ENCODE peak calls at places on chromosomes 2 and 18, in seven cellular contexts. One of them, this sample, is unnamed.

GRCh38 chr2:105502625-105503334 is 103.9 kb upstream of the FHL2 start:
- DNase-seq in AG08396: no peak
- DNase-seq in effector CD4-positive, alpha-beta T cell: no peak
- DNase-seq in heart left ventricle: no peak
- DNase-seq in fibroblast of lung: peak; percentile 61
- DNase-seq in body of pancreas: no peak
- DNase-seq in stimulated activated CD8-positive, alpha-beta memory T cell treated with anti-CD3 and anti-CD28 coated beads, Interleukin-2, amount 100 ng/mL, for 1 hour: no peak
- DNase-seq in this sample: no peak

GRCh38 chr2:64770781-64771334 is 117.1 kb upstream of the SERTAD2 start:
- DNase-seq in AG08396: peak; percentile 80
- DNase-seq in effector CD4-positive, alpha-beta T cell: no peak
- DNase-seq in heart left ventricle: peak; percentile 36
- DNase-seq in fibroblast of lung: peak; percentile 94
- DNase-seq in body of pancreas: no peak
- DNase-seq in stimulated activated CD8-positive, alpha-beta memory T cell treated with anti-CD3 and anti-CD28 coated beads, Interleukin-2, amount 100 ng/mL, for 1 hour: no peak
- DNase-seq in this sample: no peak

GRCh38 chr2:235534608-235535422 is 41.0 kb downstream of the AGAP1 start:
- DNase-seq in AG08396: no peak
- DNase-seq in effector CD4-positive, alpha-beta T cell: no peak
- DNase-seq in heart left ventricle: no peak
- DNase-seq in fibroblast of lung: no peak
- DNase-seq in body of pancreas: no peak
- DNase-seq in stimulated activated CD8-positive, alpha-beta memory T cell treated with anti-CD3 and anti-CD28 coated beads, Interleukin-2, amount 100 ng/mL, for 1 hour: no peak
- DNase-seq in this sample: no peak

GRCh38 chr2:85355521-85355920 is 952 bp downstream of the ELMOD3 start:
- DNase-seq in AG08396: no peak
- DNase-seq in effector CD4-positive, alpha-beta T cell: no peak
- DNase-seq in heart left ventricle: no peak
- DNase-seq in fibroblast of lung: no peak
- DNase-seq in body of pancreas: no peak
- DNase-seq in stimulated activated CD8-positive, alpha-beta memory T cell treated with anti-CD3 and anti-CD28 coated beads, Interleukin-2, amount 100 ng/mL, for 1 hour: no peak
- DNase-seq in this sample: no peak

GRCh38 chr2:100793982-100794381 is 26.0 kb upstream of the NPAS2 start:
- DNase-seq in AG08396: no peak
- DNase-seq in effector CD4-positive, alpha-beta T cell: no peak
- DNase-seq in heart left ventricle: no peak
- DNase-seq in fibroblast of lung: no peak
- DNase-seq in body of pancreas: no peak
- DNase-seq in stimulated activated CD8-positive, alpha-beta memory T cell treated with anti-CD3 and anti-CD28 coated beads, Interleukin-2, amount 100 ng/mL, for 1 hour: no peak
- DNase-seq in this sample: no peak

GRCh38 chr2:11079131-11079824 is 76.0 kb upstream of the SLC66A3 start:
- DNase-seq in AG08396: no peak
- DNase-seq in effector CD4-positive, alpha-beta T cell: no peak
- DNase-seq in heart left ventricle: no peak
- DNase-seq in fibroblast of lung: no peak
- DNase-seq in body of pancreas: no peak
- DNase-seq in stimulated activated CD8-positive, alpha-beta memory T cell treated with anti-CD3 and anti-CD28 coated beads, Interleukin-2, amount 100 ng/mL, for 1 hour: no peak
- DNase-seq in this sample: no peak

GRCh38 chr2:54534191-54534590 is 78.1 kb downstream of the SPTBN1 start:
- DNase-seq in AG08396: no peak
- DNase-seq in effector CD4-positive, alpha-beta T cell: no peak
- DNase-seq in heart left ventricle: no peak
- DNase-seq in fibroblast of lung: no peak
- DNase-seq in body of pancreas: no peak
- DNase-seq in stimulated activated CD8-positive, alpha-beta memory T cell treated with anti-CD3 and anti-CD28 coated beads, Interleukin-2, amount 100 ng/mL, for 1 hour: no peak
- DNase-seq in this sample: no peak

GRCh38 chr2:48712151-48712550 is 43.4 kb downstream of the LHCGR start:
- DNase-seq in AG08396: no peak
- DNase-seq in effector CD4-positive, alpha-beta T cell: no peak
- DNase-seq in heart left ventricle: no peak
- DNase-seq in fibroblast of lung: no peak
- DNase-seq in body of pancreas: no peak
- DNase-seq in stimulated activated CD8-positive, alpha-beta memory T cell treated with anti-CD3 and anti-CD28 coated beads, Interleukin-2, amount 100 ng/mL, for 1 hour: no peak
- DNase-seq in this sample: no peak

GRCh38 chr18:8794133-8794986 is 89.0 kb downstream of the MTCL1 start:
- DNase-seq in AG08396: no peak
- DNase-seq in effector CD4-positive, alpha-beta T cell: no peak
- DNase-seq in heart left ventricle: no peak
- DNase-seq in fibroblast of lung: peak; percentile 97
- DNase-seq in body of pancreas: no peak
- DNase-seq in stimulated activated CD8-positive, alpha-beta memory T cell treated with anti-CD3 and anti-CD28 coated beads, Interleukin-2, amount 100 ng/mL, for 1 hour: no peak
- DNase-seq in this sample: no peak

GRCh38 chr18:41266616-41267015 is 688.4 kb upstream of the PIK3C3 start:
- DNase-seq in AG08396: no peak
- DNase-seq in effector CD4-positive, alpha-beta T cell: no peak
- DNase-seq in heart left ventricle: no peak
- DNase-seq in fibroblast of lung: peak; percentile 82
- DNase-seq in body of pancreas: no peak
- DNase-seq in stimulated activated CD8-positive, alpha-beta memory T cell treated with anti-CD3 and anti-CD28 coated beads, Interleukin-2, amount 100 ng/mL, for 1 hour: no peak
- DNase-seq in this sample: no peak

GRCh38 chr2:7725132-7725849 is 808.1 kb downstream of the RNF144A start:
- DNase-seq in AG08396: peak; percentile 10
- DNase-seq in effector CD4-positive, alpha-beta T cell: no peak
- DNase-seq in heart left ventricle: no peak
- DNase-seq in fibroblast of lung: no peak
- DNase-seq in body of pancreas: no peak
- DNase-seq in stimulated activated CD8-positive, alpha-beta memory T cell treated with anti-CD3 and anti-CD28 coated beads, Interleukin-2, amount 100 ng/mL, for 1 hour: no peak
- DNase-seq in this sample: no peak

GRCh38 chr2:178114462-178114861 is 2.2 kb downstream of the RBM45 start:
- DNase-seq in AG08396: no peak
- DNase-seq in effector CD4-positive, alpha-beta T cell: no peak
- DNase-seq in heart left ventricle: no peak
- DNase-seq in fibroblast of lung: no peak
- DNase-seq in body of pancreas: no peak
- DNase-seq in stimulated activated CD8-positive, alpha-beta memory T cell treated with anti-CD3 and anti-CD28 coated beads, Interleukin-2, amount 100 ng/mL, for 1 hour: no peak
- DNase-seq in this sample: no peak

GRCh38 chr18:23380001-23380550 is 73.0 kb upstream of the RIOK3 start:
- DNase-seq in AG08396: no peak
- DNase-seq in effector CD4-positive, alpha-beta T cell: no peak
- DNase-seq in heart left ventricle: no peak
- DNase-seq in fibroblast of lung: peak; percentile 94
- DNase-seq in body of pancreas: no peak
- DNase-seq in stimulated activated CD8-positive, alpha-beta memory T cell treated with anti-CD3 and anti-CD28 coated beads, Interleukin-2, amount 100 ng/mL, for 1 hour: no peak
- DNase-seq in this sample: no peak

GRCh38 chr2:241559489-241560180 is 1.1 kb downstream of the BOK start:
- DNase-seq in AG08396: peak; percentile 76
- DNase-seq in effector CD4-positive, alpha-beta T cell: no peak
- DNase-seq in heart left ventricle: no peak
- DNase-seq in fibroblast of lung: peak; percentile 59
- DNase-seq in body of pancreas: peak; percentile 38
- DNase-seq in stimulated activated CD8-positive, alpha-beta memory T cell treated with anti-CD3 and anti-CD28 coated beads, Interleukin-2, amount 100 ng/mL, for 1 hour: no peak
- DNase-seq in this sample: no peak

GRCh38 chr2:231197741-231198290 is 615 bp upstream of the ARMC9 start:
- DNase-seq in AG08396: no peak
- DNase-seq in effector CD4-positive, alpha-beta T cell: no peak
- DNase-seq in heart left ventricle: no peak
- DNase-seq in fibroblast of lung: no peak
- DNase-seq in body of pancreas: no peak
- DNase-seq in stimulated activated CD8-positive, alpha-beta memory T cell treated with anti-CD3 and anti-CD28 coated beads, Interleukin-2, amount 100 ng/mL, for 1 hour: no peak
- DNase-seq in this sample: no peak

GRCh38 chr18:47929681-47930085 is 776 bp downstream of the SMAD2 start:
- DNase-seq in AG08396: no peak
- DNase-seq in effector CD4-positive, alpha-beta T cell: no peak
- DNase-seq in heart left ventricle: no peak
- DNase-seq in fibroblast of lung: no peak
- DNase-seq in body of pancreas: no peak
- DNase-seq in stimulated activated CD8-positive, alpha-beta memory T cell treated with anti-CD3 and anti-CD28 coated beads, Interleukin-2, amount 100 ng/mL, for 1 hour: no peak
- DNase-seq in this sample: no peak

GRCh38 chr18:3037423-3037915 is 24.5 kb upstream of the LPIN2 start:
- DNase-seq in AG08396: peak; percentile 77
- DNase-seq in effector CD4-positive, alpha-beta T cell: no peak
- DNase-seq in heart left ventricle: no peak
- DNase-seq in fibroblast of lung: peak; percentile 68
- DNase-seq in body of pancreas: peak; percentile 61
- DNase-seq in stimulated activated CD8-positive, alpha-beta memory T cell treated with anti-CD3 and anti-CD28 coated beads, Interleukin-2, amount 100 ng/mL, for 1 hour: no peak
- DNase-seq in this sample: no peak

GRCh38 chr2:134623046-134623445 is 95.8 kb downstream of the TMEM163 start:
- DNase-seq in AG08396: no peak
- DNase-seq in effector CD4-positive, alpha-beta T cell: no peak
- DNase-seq in heart left ventricle: no peak
- DNase-seq in fibroblast of lung: no peak
- DNase-seq in body of pancreas: no peak
- DNase-seq in stimulated activated CD8-positive, alpha-beta memory T cell treated with anti-CD3 and anti-CD28 coated beads, Interleukin-2, amount 100 ng/mL, for 1 hour: no peak
- DNase-seq in this sample: no peak

GRCh38 chr2:199973703-199974102 is 18.3 kb downstream of the MAIP1 start:
- DNase-seq in AG08396: peak; percentile 33
- DNase-seq in effector CD4-positive, alpha-beta T cell: no peak
- DNase-seq in heart left ventricle: no peak
- DNase-seq in fibroblast of lung: peak; percentile 51
- DNase-seq in body of pancreas: no peak
- DNase-seq in stimulated activated CD8-positive, alpha-beta memory T cell treated with anti-CD3 and anti-CD28 coated beads, Interleukin-2, amount 100 ng/mL, for 1 hour: no peak
- DNase-seq in this sample: no peak

GRCh38 chr2:96423281-96423680 is 81.9 kb downstream of the NEURL3 start:
- DNase-seq in AG08396: no peak
- DNase-seq in effector CD4-positive, alpha-beta T cell: no peak
- DNase-seq in heart left ventricle: no peak
- DNase-seq in fibroblast of lung: peak; percentile 26
- DNase-seq in body of pancreas: no peak
- DNase-seq in stimulated activated CD8-positive, alpha-beta memory T cell treated with anti-CD3 and anti-CD28 coated beads, Interleukin-2, amount 100 ng/mL, for 1 hour: no peak
- DNase-seq in this sample: no peak

GRCh38 chr2:212903413-212903812 is 248.0 kb downstream of the IKZF2 start:
- DNase-seq in AG08396: no peak
- DNase-seq in effector CD4-positive, alpha-beta T cell: no peak
- DNase-seq in heart left ventricle: no peak
- DNase-seq in fibroblast of lung: no peak
- DNase-seq in body of pancreas: no peak
- DNase-seq in stimulated activated CD8-positive, alpha-beta memory T cell treated with anti-CD3 and anti-CD28 coated beads, Interleukin-2, amount 100 ng/mL, for 1 hour: no peak
- DNase-seq in this sample: no peak

GRCh38 chr2:112579280-112579679 is 5.1 kb upstream of the CHCHD5 start:
- DNase-seq in AG08396: peak; percentile 16
- DNase-seq in effector CD4-positive, alpha-beta T cell: no peak
- DNase-seq in heart left ventricle: no peak
- DNase-seq in fibroblast of lung: peak; percentile 88
- DNase-seq in body of pancreas: no peak
- DNase-seq in stimulated activated CD8-positive, alpha-beta memory T cell treated with anti-CD3 and anti-CD28 coated beads, Interleukin-2, amount 100 ng/mL, for 1 hour: no peak
- DNase-seq in this sample: no peak

GRCh38 chr2:15159751-15160177 is 401.4 kb downstream of the NBAS start:
- DNase-seq in AG08396: peak; percentile 20
- DNase-seq in effector CD4-positive, alpha-beta T cell: no peak
- DNase-seq in heart left ventricle: no peak
- DNase-seq in fibroblast of lung: peak; percentile 63
- DNase-seq in body of pancreas: no peak
- DNase-seq in stimulated activated CD8-positive, alpha-beta memory T cell treated with anti-CD3 and anti-CD28 coated beads, Interleukin-2, amount 100 ng/mL, for 1 hour: no peak
- DNase-seq in this sample: no peak

GRCh38 chr2:83742117-83742782 is 716.8 kb downstream of the SUCLG1 start:
- DNase-seq in AG08396: no peak
- DNase-seq in effector CD4-positive, alpha-beta T cell: no peak
- DNase-seq in heart left ventricle: no peak
- DNase-seq in fibroblast of lung: peak; percentile 0
- DNase-seq in body of pancreas: peak; percentile 13
- DNase-seq in stimulated activated CD8-positive, alpha-beta memory T cell treated with anti-CD3 and anti-CD28 coated beads, Interleukin-2, amount 100 ng/mL, for 1 hour: no peak
- DNase-seq in this sample: no peak

GRCh38 chr2:197369228-197369945 is 58.8 kb upstream of the ANKRD44 start:
- DNase-seq in AG08396: no peak
- DNase-seq in effector CD4-positive, alpha-beta T cell: no peak
- DNase-seq in heart left ventricle: no peak
- DNase-seq in fibroblast of lung: peak; percentile 36
- DNase-seq in body of pancreas: no peak
- DNase-seq in stimulated activated CD8-positive, alpha-beta memory T cell treated with anti-CD3 and anti-CD28 coated beads, Interleukin-2, amount 100 ng/mL, for 1 hour: no peak
- DNase-seq in this sample: no peak

GRCh38 chr18:53752968-53753367 is 471.5 kb downstream of the MBD2 start:
- DNase-seq in AG08396: no peak
- DNase-seq in effector CD4-positive, alpha-beta T cell: no peak
- DNase-seq in heart left ventricle: no peak
- DNase-seq in fibroblast of lung: no peak
- DNase-seq in body of pancreas: no peak
- DNase-seq in stimulated activated CD8-positive, alpha-beta memory T cell treated with anti-CD3 and anti-CD28 coated beads, Interleukin-2, amount 100 ng/mL, for 1 hour: no peak
- DNase-seq in this sample: no peak

GRCh38 chr2:128754246-128754724 is 435.6 kb upstream of the HS6ST1 start:
- DNase-seq in AG08396: no peak
- DNase-seq in effector CD4-positive, alpha-beta T cell: no peak
- DNase-seq in heart left ventricle: no peak
- DNase-seq in fibroblast of lung: peak; percentile 22
- DNase-seq in body of pancreas: no peak
- DNase-seq in stimulated activated CD8-positive, alpha-beta memory T cell treated with anti-CD3 and anti-CD28 coated beads, Interleukin-2, amount 100 ng/mL, for 1 hour: no peak
- DNase-seq in this sample: no peak

GRCh38 chr2:95041060-95041823 is 15.7 kb downstream of the MAL start:
- DNase-seq in AG08396: no peak
- DNase-seq in effector CD4-positive, alpha-beta T cell: no peak
- DNase-seq in heart left ventricle: no peak
- DNase-seq in fibroblast of lung: no peak
- DNase-seq in body of pancreas: no peak
- DNase-seq in stimulated activated CD8-positive, alpha-beta memory T cell treated with anti-CD3 and anti-CD28 coated beads, Interleukin-2, amount 100 ng/mL, for 1 hour: no peak
- DNase-seq in this sample: no peak

GRCh38 chr2:237222178-237222577 is 136.5 kb downstream of the COPS8 start:
- DNase-seq in AG08396: peak; percentile 49
- DNase-seq in effector CD4-positive, alpha-beta T cell: no peak
- DNase-seq in heart left ventricle: no peak
- DNase-seq in fibroblast of lung: peak; percentile 98
- DNase-seq in body of pancreas: no peak
- DNase-seq in stimulated activated CD8-positive, alpha-beta memory T cell treated with anti-CD3 and anti-CD28 coated beads, Interleukin-2, amount 100 ng/mL, for 1 hour: no peak
- DNase-seq in this sample: no peak

GRCh38 chr18:45253973-45254372 is 361.3 kb upstream of the SLC14A2 start:
- DNase-seq in AG08396: no peak
- DNase-seq in effector CD4-positive, alpha-beta T cell: no peak
- DNase-seq in heart left ventricle: no peak
- DNase-seq in fibroblast of lung: no peak
- DNase-seq in body of pancreas: no peak
- DNase-seq in stimulated activated CD8-positive, alpha-beta memory T cell treated with anti-CD3 and anti-CD28 coated beads, Interleukin-2, amount 100 ng/mL, for 1 hour: no peak
- DNase-seq in this sample: no peak

GRCh38 chr2:138931284-138932256 is 151.4 kb upstream of the NXPH2 start:
- DNase-seq in AG08396: no peak
- DNase-seq in effector CD4-positive, alpha-beta T cell: no peak
- DNase-seq in heart left ventricle: no peak
- DNase-seq in fibroblast of lung: no peak
- DNase-seq in body of pancreas: no peak
- DNase-seq in stimulated activated CD8-positive, alpha-beta memory T cell treated with anti-CD3 and anti-CD28 coated beads, Interleukin-2, amount 100 ng/mL, for 1 hour: no peak
- DNase-seq in this sample: no peak

GRCh38 chr2:84302513-84303412 is 156.3 kb downstream of the SUCLG1 start:
- DNase-seq in AG08396: peak; percentile 70
- DNase-seq in effector CD4-positive, alpha-beta T cell: no peak
- DNase-seq in heart left ventricle: no peak
- DNase-seq in fibroblast of lung: peak; percentile 23
- DNase-seq in body of pancreas: peak; percentile 50
- DNase-seq in stimulated activated CD8-positive, alpha-beta memory T cell treated with anti-CD3 and anti-CD28 coated beads, Interleukin-2, amount 100 ng/mL, for 1 hour: no peak
- DNase-seq in this sample: no peak

GRCh38 chr2:66601624-66602023 is 166.7 kb downstream of the MEIS1 start:
- DNase-seq in AG08396: no peak
- DNase-seq in effector CD4-positive, alpha-beta T cell: no peak
- DNase-seq in heart left ventricle: no peak
- DNase-seq in fibroblast of lung: no peak
- DNase-seq in body of pancreas: no peak
- DNase-seq in stimulated activated CD8-positive, alpha-beta memory T cell treated with anti-CD3 and anti-CD28 coated beads, Interleukin-2, amount 100 ng/mL, for 1 hour: no peak
- DNase-seq in this sample: no peak

GRCh38 chr2:19146867-19147266 is 211.6 kb downstream of the OSR1 start:
- DNase-seq in AG08396: no peak
- DNase-seq in effector CD4-positive, alpha-beta T cell: no peak
- DNase-seq in heart left ventricle: no peak
- DNase-seq in fibroblast of lung: no peak
- DNase-seq in body of pancreas: no peak
- DNase-seq in stimulated activated CD8-positive, alpha-beta memory T cell treated with anti-CD3 and anti-CD28 coated beads, Interleukin-2, amount 100 ng/mL, for 1 hour: no peak
- DNase-seq in this sample: no peak

GRCh38 chr2:15931514-15931870 is 8.9 kb upstream of the MYCN start:
- DNase-seq in AG08396: no peak
- DNase-seq in effector CD4-positive, alpha-beta T cell: no peak
- DNase-seq in heart left ventricle: no peak
- DNase-seq in fibroblast of lung: no peak
- DNase-seq in body of pancreas: no peak
- DNase-seq in stimulated activated CD8-positive, alpha-beta memory T cell treated with anti-CD3 and anti-CD28 coated beads, Interleukin-2, amount 100 ng/mL, for 1 hour: no peak
- DNase-seq in this sample: no peak

GRCh38 chr2:232652505-232652851 is 19.1 kb downstream of the EFHD1 start:
- DNase-seq in AG08396: no peak
- DNase-seq in effector CD4-positive, alpha-beta T cell: no peak
- DNase-seq in heart left ventricle: no peak
- DNase-seq in fibroblast of lung: no peak
- DNase-seq in body of pancreas: no peak
- DNase-seq in stimulated activated CD8-positive, alpha-beta memory T cell treated with anti-CD3 and anti-CD28 coated beads, Interleukin-2, amount 100 ng/mL, for 1 hour: no peak
- DNase-seq in this sample: no peak

GRCh38 chr2:226618875-226619605 is 180.6 kb downstream of the IRS1 start:
- DNase-seq in AG08396: no peak
- DNase-seq in effector CD4-positive, alpha-beta T cell: no peak
- DNase-seq in heart left ventricle: no peak
- DNase-seq in fibroblast of lung: peak; percentile 63
- DNase-seq in body of pancreas: no peak
- DNase-seq in stimulated activated CD8-positive, alpha-beta memory T cell treated with anti-CD3 and anti-CD28 coated beads, Interleukin-2, amount 100 ng/mL, for 1 hour: no peak
- DNase-seq in this sample: no peak

GRCh38 chr2:23662941-23663729 is 263.8 kb downstream of the ATAD2B start:
- DNase-seq in AG08396: peak; percentile 42
- DNase-seq in effector CD4-positive, alpha-beta T cell: no peak
- DNase-seq in heart left ventricle: peak; percentile 50
- DNase-seq in fibroblast of lung: no peak
- DNase-seq in body of pancreas: no peak
- DNase-seq in stimulated activated CD8-positive, alpha-beta memory T cell treated with anti-CD3 and anti-CD28 coated beads, Interleukin-2, amount 100 ng/mL, for 1 hour: no peak
- DNase-seq in this sample: no peak

This sample was measured in effector CD8-positive, alpha-beta T cell.